ENCODE peak calls at places on chromosomes 12 and 14, in four cellular contexts. H, D, O and G are unnamed samples. For H3K27me3, the result is how much of the 10 kb centered on the place peaks cover.

GRCh38 chr14:75917322-75918251 is 64.2 kb downstream of the TGFB3 start:
- DNase-seq in O (no peak), H (no peak), D (no peak), G (no peak)

GRCh38 chr14:54343276-54344121 is 53.3 kb upstream of the CDKN3 start:
- DNase-seq in O (no peak), H (no peak), D (no peak), G (no peak)

GRCh38 chr14:60250318-60251035 is 1.5 kb downstream of the PPM1A start:
- DNase-seq in O (no peak), D (no peak), H (peak), G (no peak)

GRCh38 chr14:77109656-77110055 is 11.6 kb downstream of the CIPC start:
- DNase-seq in H (no peak), O (no peak), D (no peak), G (no peak)

GRCh38 chr12:102958073-102958829 is 777 bp downstream of the ASCL1 start:
- DNase-seq in D (no peak), O (no peak), H (no peak), G (no peak)

GRCh38 chr14:74394549-74394948 is 31.5 kb downstream of the SYNDIG1L start:
- DNase-seq in H (no peak), D (no peak), O (no peak), G (no peak)

GRCh38 chr12:111458773-111459172 is 53.0 kb downstream of the SH2B3 start:
- DNase-seq in D (no peak), O (no peak), H (no peak), G (no peak)

GRCh38 chr12:89051065-89051677 is 301.1 kb downstream of the DUSP6 start:
- DNase-seq in O (no peak), D (no peak), H (peak), G (no peak)

GRCh38 chr12:124298685-124299410 is 4.0 kb downstream of the RFLNA start:
- DNase-seq in D (no peak), O (peak), H (no peak), G (no peak)

GRCh38 chr12:123269395-123269892 is 2.2 kb downstream of the CDK2AP1 start:
- DNase-seq in H (no peak), O (peak), D (no peak), G (peak)

GRCh38 chr14:20515846-20516245 is 10.5 kb downstream of the RNASE10 start:
- DNase-seq in H (no peak), D (no peak), O (no peak), G (no peak)

GRCh38 chr14:71021347-71022014 is 114.2 kb downstream of the PCNX1 start:
- DNase-seq in D (no peak), O (no peak), H (no peak), G (no peak)

GRCh38 chr12:84912191-84913142 is at the start of gene SLC6A15:
- DNase-seq in D (no peak), H (peak), O (peak), G (no peak)

GRCh38 chr14:29650554-29651269 is 276.9 kb downstream of the PRKD1 start:
- DNase-seq in O (no peak), H (no peak), D (no peak), G (no peak)

GRCh38 chr12:89731614-89732013 is 23.0 kb upstream of the ATP2B1 start:
- DNase-seq in D (no peak), H (peak), O (no peak), G (no peak)

GRCh38 chr14:25836647-25837046 is 761.2 kb downstream of the NOVA1 start:
- DNase-seq in O (no peak), H (no peak), D (no peak), G (no peak)

GRCh38 chr14:72715215-72715909 is 178.5 kb downstream of the DPF3 start:
- DNase-seq in D (no peak), O (no peak), H (no peak), G (no peak)

GRCh38 chr14:38931969-38932652 is 170.9 kb downstream of the SEC23A start:
- DNase-seq in H (peak), O (no peak), D (no peak), G (no peak)

GRCh38 chr12:64218597-64218996 is 3.5 kb downstream of the KICS2 start:
- DNase-seq in H (no peak), D (peak), O (no peak), G (no peak)

GRCh38 chr12:91139264-91139663 is 28.0 kb upstream of the LUM start:
- DNase-seq in H (no peak), O (no peak), D (no peak), G (no peak)

GRCh38 chr12:47249719-47250506 is 170.2 kb upstream of the AMIGO2 start:
- DNase-seq in O (peak), H (peak), D (no peak), G (no peak)

GRCh38 chr14:76086636-76087035 is 65.1 kb upstream of the GPATCH2L start:
- DNase-seq in D (no peak), O (no peak), H (peak), G (no peak)

GRCh38 chr14:100730530-100730929 is 3.8 kb downstream of the DLK1 start:
- DNase-seq in H (no peak), O (no peak), D (no peak), G (no peak)

GRCh38 chr14:100728962-100729361 is 2.3 kb downstream of the DLK1 start:
- DNase-seq in D (no peak), H (no peak), O (no peak), G (no peak)

GRCh38 chr14:100731846-100732765 is 5.4 kb downstream of the DLK1 start:
- DNase-seq in H (no peak), D (no peak), O (peak), G (peak)

GRCh38 chr14:100731011-100731670 is 4.4 kb downstream of the DLK1 start:
- DNase-seq in H (no peak), O (peak), D (no peak), G (no peak)

GRCh38 chr14:100729982-100730381 is 3.3 kb downstream of the DLK1 start:
- DNase-seq in H (no peak), D (no peak), O (no peak), G (no peak)
- H3K27me3 ChIP-seq in H (under half), D (under half), O (half or more), G (under half)

GRCh38 chr12:95721320-95721719 is 69.2 kb downstream of the NTN4 start:
- DNase-seq in D (no peak), H (peak), O (no peak), G (no peak)
- TF ChIP-seq CTCF in D (no peak), H (no peak), O (no peak), G (no peak)

GRCh38 chr12:119593578-119594398 is at the start of gene TMEM233:
- DNase-seq in D (no peak), H (no peak), O (no peak), G (no peak)

GRCh38 chr12:119592232-119592631 is 1.3 kb upstream of the TMEM233 start:
- DNase-seq in D (no peak), O (no peak), H (peak), G (no peak)

GRCh38 chr12:119594399-119594730 is 791 bp downstream of the TMEM233 start:
- DNase-seq in O (no peak), H (no peak), D (no peak), G (no peak)

GRCh38 chr12:119589087-119589486 is 4.5 kb upstream of the TMEM233 start:
- DNase-seq in H (peak), O (no peak), D (no peak), G (no peak)

GRCh38 chr12:119589634-119590033 is 3.9 kb upstream of the TMEM233 start:
- DNase-seq in D (no peak), H (no peak), O (no peak), G (no peak)
- H3K27me3 ChIP-seq in D (under half), H (under half), O (under half), G (under half)

GRCh38 chr12:12985817-12986408 is 14.2 kb downstream of the HEBP1 start:
- DNase-seq in O (no peak), D (no peak), H (peak), G (no peak)
- TF ChIP-seq CTCF in O (peak), D (peak), H (peak), G (no peak)

GRCh38 chr12:3553681-3554546 is 62.9 kb downstream of the PRMT8 start:
- DNase-seq in O (no peak), D (no peak), H (no peak), G (no peak)

GRCh38 chr12:3554547-3555115 is 63.6 kb downstream of the PRMT8 start:
- DNase-seq in H (no peak), O (no peak), D (no peak), G (no peak)

GRCh38 chr12:3551976-3552725 is 61.1 kb downstream of the PRMT8 start:
- DNase-seq in D (no peak), O (no peak), H (no peak), G (no peak)

GRCh38 chr12:3552726-3553045 is 61.7 kb downstream of the PRMT8 start:
- DNase-seq in O (no peak), H (no peak), D (no peak), G (no peak)

GRCh38 chr12:3553221-3553620 is 62.2 kb downstream of the PRMT8 start:
- DNase-seq in D (no peak), H (no peak), O (no peak), G (no peak)
- H3K27me3 ChIP-seq in D (under half), H (under half), O (under half), G (under half)

DNA sequence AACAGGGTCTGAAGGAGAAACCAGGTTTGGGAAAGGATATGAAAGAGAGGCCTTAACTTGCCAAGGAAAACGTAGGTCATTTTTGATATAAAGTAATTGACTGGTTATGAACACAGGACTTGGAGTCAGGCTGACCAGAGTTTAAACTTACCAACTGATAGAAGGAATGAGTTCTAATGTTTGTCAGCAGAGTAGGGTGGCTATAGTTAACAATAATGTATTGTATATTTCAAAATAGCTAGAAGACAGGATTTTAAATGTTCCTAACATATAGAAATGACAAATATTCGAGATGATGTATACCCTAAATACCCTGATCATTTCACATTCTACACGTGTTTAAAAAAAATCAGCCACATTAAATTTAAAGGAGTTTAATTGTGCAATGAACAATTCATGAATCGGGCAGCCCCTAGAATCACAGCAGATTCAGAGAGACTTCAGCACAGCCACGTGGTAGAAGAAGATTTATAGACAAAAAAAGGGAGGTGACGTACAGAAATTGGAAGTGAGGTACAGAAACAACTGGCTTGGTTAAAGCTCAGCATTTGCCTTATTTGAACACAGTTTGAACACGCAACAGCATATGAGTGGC is 52.5 kb upstream of the PLEKHG7 start:
- DNase-seq in H (no peak), D (no peak), O (no peak), G (no peak)
- TF ChIP-seq CTCF in H (no peak), D (no peak), O (no peak), G (no peak)